ENCODE peak calls at places on chromosomes 1 and 21, in four cellular contexts. V is suprapubic skin, E is transverse colon, P is A549. J is an unnamed sample.

GRCh38 chr21:29302340-29302991 is 3.7 kb downstream of the BACH1 start:
- DNase-seq in V (no peak), E (no peak), P (no peak), J (no peak)

GRCh38 chr1:211258756-211259595 is at the start of gene RCOR3:
- DNase-seq in V (peak), E (peak), P (peak), J (peak)

GRCh38 chr1:79079770-79080169 is 73.2 kb upstream of the ADGRL4 start:
- DNase-seq in V (no peak), E (no peak), P (no peak), J (no peak)

GRCh38 chr1:42934111-42934510 is 24.6 kb downstream of the SLC2A1 start:
- DNase-seq in V (peak), E (no peak), P (no peak), J (peak)

GRCh38 chr1:65393345-65393744 is 27.1 kb upstream of the LEPR start:
- DNase-seq in V (no peak), E (no peak), P (no peak), J (no peak)

GRCh38 chr1:116064616-116065015 is 46.6 kb upstream of the MAB21L3 start:
- DNase-seq in V (no peak), E (no peak), P (no peak), J (no peak)

GRCh38 chr1:114737314-114737713 is 20.5 kb downstream of the CSDE1 start:
- DNase-seq in V (no peak), E (peak), P (no peak), J (no peak)

GRCh38 chr1:94852758-94853157 is 32.6 kb downstream of the SLC44A3 start:
- DNase-seq in V (no peak), E (no peak), P (no peak), J (no peak)

GRCh38 chr1:205350626-205351235 is 6.0 kb downstream of the KLHDC8A start:
- DNase-seq in V (no peak), E (no peak), P (no peak), J (no peak)

GRCh38 chr1:43552813-43553212 is 22.1 kb downstream of the PTPRF start:
- DNase-seq in V (no peak), E (peak), P (no peak), J (no peak)

GRCh38 chr1:41461790-41462679 is 22.4 kb downstream of the EDN2 start:
- DNase-seq in V (no peak), E (peak), P (no peak), J (no peak)

DNA sequence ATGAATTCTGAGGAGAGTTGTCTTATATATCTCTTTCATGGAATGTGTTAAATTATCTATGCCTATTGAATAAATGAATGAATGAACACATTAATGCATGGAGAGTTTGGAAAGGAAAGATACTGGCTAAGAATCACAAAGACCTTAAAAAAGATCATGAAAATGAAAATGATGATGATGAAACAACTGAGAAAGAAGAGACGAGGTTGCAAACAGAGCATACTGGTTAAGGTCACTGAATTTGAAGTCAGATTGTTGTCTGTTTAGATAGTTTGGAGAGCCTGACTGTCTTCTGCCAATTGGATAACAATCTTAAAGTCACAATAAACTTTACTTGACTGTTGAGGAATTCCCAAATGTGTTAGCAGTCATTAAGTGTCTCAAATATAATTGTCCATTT is 132.4 kb downstream of the PTGER3 start:
- DNase-seq in V (no peak), E (no peak), P (no peak), J (no peak)
- TF ChIP-seq CTCF in V (no peak), E (no peak), P (no peak), J (no peak)

GRCh38 chr1:117710710-117711109 is 104.9 kb downstream of the TENT5C start:
- DNase-seq in V (no peak), E (no peak), P (no peak), J (no peak)
- TF ChIP-seq CTCF in V (no peak), E (no peak), P (peak), J (peak)

GRCh38 chr1:52747450-52747849 is 21.2 kb downstream of the ZYG11B start:
- DNase-seq in V (no peak), E (no peak), P (no peak), J (no peak)

GRCh38 chr1:52746189-52746588 is 19.9 kb downstream of the ZYG11B start:
- DNase-seq in V (no peak), E (no peak), P (no peak), J (no peak)

GRCh38 chr1:52752427-52752826 is 26.2 kb downstream of the ZYG11B start:
- DNase-seq in V (no peak), E (no peak), P (no peak), J (no peak)

GRCh38 chr1:52751589-52752306 is 25.5 kb downstream of the ZYG11B start:
- DNase-seq in V (no peak), E (no peak), P (no peak), J (no peak)

DNA sequence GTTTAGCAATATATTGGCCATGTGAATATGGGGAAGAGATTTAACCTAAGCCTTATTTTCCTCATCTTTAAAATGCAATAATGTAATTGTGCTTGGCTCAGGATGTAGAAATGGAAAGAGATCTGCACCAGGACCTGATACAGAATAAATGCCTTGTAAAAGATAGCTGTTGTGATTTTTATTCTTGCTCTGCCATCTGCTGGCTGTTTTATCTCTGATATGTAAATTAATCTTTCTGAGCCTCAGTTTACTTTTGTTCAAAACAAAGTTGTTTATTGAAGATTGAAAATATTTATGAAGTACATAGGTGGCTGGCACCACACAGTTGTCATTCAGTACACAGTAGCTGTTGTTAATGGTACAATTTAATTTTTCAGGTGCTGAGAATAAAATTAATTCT is 21.9 kb downstream of the ZYG11B start:
- DNase-seq in V (no peak), E (no peak), P (no peak), J (no peak)
- TF ChIP-seq CTCF in V (no peak), E (peak), P (peak), J (peak)

GRCh38 chr1:174967845-174968705 is 31.7 kb upstream of the CACYBP start:
- DNase-seq in V (no peak), E (no peak), P (no peak), J (no peak)

GRCh38 chr1:174966000-174966572 is 33.7 kb upstream of the CACYBP start:
- DNase-seq in V (no peak), E (no peak), P (no peak), J (no peak)

GRCh38 chr1:174964261-174964984 is 35.3 kb upstream of the CACYBP start:
- DNase-seq in V (no peak), E (no peak), P (no peak), J (no peak)

GRCh38 chr1:174963547-174964125 is 36.1 kb upstream of the CACYBP start:
- DNase-seq in V (no peak), E (peak), P (no peak), J (no peak)

DNA sequence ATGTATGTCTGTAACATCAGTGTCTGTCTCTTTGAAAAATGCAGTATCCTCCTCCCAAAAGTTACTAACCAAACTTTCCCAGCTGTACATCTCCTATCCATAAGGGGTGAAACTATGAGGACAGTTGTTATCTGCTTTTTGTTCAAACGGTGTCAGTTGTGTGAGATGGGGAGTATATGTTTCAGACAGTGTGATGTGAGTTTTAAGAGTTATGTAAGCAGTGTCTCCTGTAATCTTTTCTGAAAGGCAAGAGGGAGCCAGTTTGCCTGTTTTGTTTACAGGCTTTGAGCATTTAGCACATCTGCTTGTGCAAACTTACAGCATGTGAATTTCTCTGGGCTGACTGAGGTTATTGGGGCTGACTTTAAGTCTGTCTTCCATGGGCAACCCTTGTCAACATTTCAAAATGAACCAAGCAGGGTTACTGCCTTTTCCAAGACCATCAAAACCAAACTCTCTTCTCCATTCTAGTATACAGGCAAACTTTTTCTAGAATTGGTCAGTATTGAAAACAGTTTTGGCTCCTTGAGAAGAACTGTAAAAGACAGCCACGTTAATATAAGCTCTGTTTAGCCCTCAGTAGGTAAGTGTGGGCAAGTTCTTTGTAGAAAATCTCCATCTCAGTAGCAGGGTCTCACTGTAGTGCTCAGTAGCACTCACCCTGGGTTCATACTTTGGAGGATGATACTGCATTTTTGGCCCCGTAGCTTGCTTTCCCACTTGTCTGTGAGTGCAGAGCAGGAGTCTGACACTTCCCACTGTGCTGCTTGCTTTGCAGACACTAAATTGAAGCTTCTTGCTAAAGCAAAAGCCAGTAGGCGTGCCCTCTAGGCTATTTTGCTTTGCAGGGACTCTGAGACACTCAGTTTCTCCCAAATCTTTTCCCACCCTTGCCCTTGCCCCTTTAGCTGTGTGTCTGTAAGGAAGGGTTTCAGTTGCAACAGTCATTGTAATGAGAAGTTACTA is 34.5 kb upstream of the CACYBP start:
- DNase-seq in V (no peak), E (peak), P (no peak), J (no peak)
- TF ChIP-seq CTCF in V (no peak), E (no peak), P (no peak), J (no peak)

GRCh38 chr1:154117642-154118041 is 37.2 kb downstream of the NUP210L start:
- DNase-seq in V (no peak), E (no peak), P (no peak), J (no peak)
- TF ChIP-seq CTCF in V (no peak), E (no peak), P (no peak), J (peak)

GRCh38 chr1:24935196-24935526 is 5.1 kb upstream of the RUNX3 start:
- DNase-seq in V (no peak), E (no peak), P (no peak), J (no peak)

GRCh38 chr1:24932725-24933294 is 2.7 kb upstream of the RUNX3 start:
- DNase-seq in V (no peak), E (no peak), P (no peak), J (no peak)

GRCh38 chr1:24934300-24935195 is 4.5 kb upstream of the RUNX3 start:
- DNase-seq in V (no peak), E (no peak), P (no peak), J (no peak)

GRCh38 chr1:24932284-24932683 is 2.2 kb upstream of the RUNX3 start:
- DNase-seq in V (no peak), E (peak), P (peak), J (no peak)

DNA sequence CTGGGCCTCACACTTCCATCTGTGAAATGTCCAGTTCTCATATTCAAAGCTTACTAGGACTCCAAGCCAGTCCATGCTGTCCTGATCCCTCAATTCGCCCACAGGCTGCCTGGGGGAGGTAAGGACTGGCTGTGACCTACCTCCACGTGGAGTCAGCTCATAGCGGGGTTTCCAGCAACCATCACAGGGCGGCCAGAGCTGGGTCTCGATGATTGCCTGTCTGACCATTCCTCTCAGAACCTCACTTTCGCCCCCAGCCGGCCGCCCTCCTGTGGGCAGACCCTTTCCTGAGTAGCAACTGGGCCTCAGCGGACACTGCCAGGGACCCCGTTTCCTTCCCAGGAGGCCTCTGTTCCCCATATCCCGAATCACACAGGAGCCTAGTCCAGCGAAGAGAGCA is 3.4 kb upstream of the RUNX3 start:
- DNase-seq in V (no peak), E (no peak), P (no peak), J (no peak)
- TF ChIP-seq CTCF in V (no peak), E (no peak), P (no peak), J (no peak)

GRCh38 chr1:163315773-163316374 is 5.9 kb upstream of the NUF2 start:
- DNase-seq in V (no peak), E (peak), P (peak), J (no peak)
- TF ChIP-seq CTCF in V (peak), E (peak), P (peak), J (peak)

DNA sequence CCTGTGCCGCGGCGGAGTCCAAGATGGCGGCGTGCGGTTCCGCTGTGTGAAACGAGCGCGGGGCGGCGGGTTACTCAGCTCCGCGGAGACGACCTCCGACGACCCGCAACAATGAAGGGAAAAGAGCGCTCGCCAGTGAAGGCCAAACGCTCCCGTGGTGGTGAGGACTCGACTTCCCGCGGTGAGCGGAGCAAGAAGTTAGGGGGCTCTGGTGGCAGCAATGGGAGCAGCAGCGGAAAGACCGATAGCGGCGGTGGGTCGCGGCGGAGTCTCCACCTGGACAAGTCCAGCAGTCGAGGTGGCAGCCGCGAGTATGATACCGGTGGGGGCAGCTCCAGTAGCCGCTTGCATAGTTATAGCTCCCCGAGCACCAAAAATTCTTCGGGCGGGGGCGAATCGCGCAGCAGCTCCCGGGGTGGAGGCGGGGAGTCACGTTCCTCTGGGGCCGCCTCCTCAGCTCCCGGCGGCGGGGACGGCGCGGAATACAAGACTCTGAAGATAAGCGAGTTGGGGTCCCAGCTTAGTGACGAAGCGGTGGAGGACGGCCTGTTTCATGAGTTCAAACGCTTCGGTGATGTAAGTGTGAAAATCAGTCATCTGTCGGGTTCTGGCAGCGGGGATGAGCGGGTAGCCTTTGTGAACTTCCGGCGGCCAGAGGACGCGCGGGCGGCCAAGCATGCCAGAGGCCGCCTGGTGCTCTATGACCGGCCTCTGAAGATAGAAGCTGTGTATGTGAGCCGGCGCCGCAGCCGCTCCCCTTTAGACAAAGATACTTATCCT is 440 bp downstream of the RBM15 start:
- DNase-seq in V (no peak), E (peak), P (peak), J (no peak)
- TF ChIP-seq CTCF in V (peak), E (peak), P (no peak), J (peak)